ENCODE peak calls at places on chromosomes 2 and 18, in nine cellular contexts. L is fibroblast of mammary gland, R is spleen, E is nephron progenitor cell, Q is astrocyte of the spinal cord, M is right lobe of liver, O is colonic mucosa, X is epithelial cell of esophagus, K is K562. G is an unnamed sample.

GRCh38 chr2:28084564-28084963 is 194.0 kb downstream of the BABAM2 start:
- DNase-seq in K (no peak), R (no peak), O (no peak), L (peak), Q (peak), M (no peak), X (no peak), E (no peak), G (no peak)

GRCh38 chr2:217740178-217740577 is 262.6 kb downstream of the TNS1 start:
- DNase-seq in Q (no peak), R (no peak), K (no peak), M (no peak), O (peak), X (no peak), E (no peak), L (peak), G (no peak)

GRCh38 chr2:140454717-140455116 is 1674.5 kb upstream of the NXPH2 start:
- DNase-seq in E (no peak), Q (peak), L (peak), O (no peak), X (peak), R (no peak), M (no peak), K (no peak), G (no peak)

GRCh38 chr2:174590928-174591648 is 6.5 kb downstream of the WIPF1 start:
- DNase-seq in O (no peak), X (no peak), E (no peak), Q (no peak), R (no peak), K (no peak), L (no peak), M (no peak), G (no peak)

GRCh38 chr2:204705243-204705971 is 160.1 kb downstream of the PARD3B start:
- DNase-seq in Q (peak), L (peak), M (no peak), O (no peak), E (no peak), K (no peak), X (peak), R (no peak), G (no peak)

GRCh38 chr18:13500891-13501887 is 225.2 kb downstream of the FAM210A start:
- DNase-seq in R (no peak), E (no peak), Q (peak), X (peak), K (no peak), L (peak), O (no peak), M (peak), G (no peak)

GRCh38 chr2:105772362-105772761 is 27.6 kb downstream of the NCK2 start:
- DNase-seq in L (no peak), O (no peak), E (no peak), Q (no peak), M (no peak), X (no peak), R (no peak), K (no peak), G (no peak)

GRCh38 chr2:217313386-217313785 is 453.5 kb upstream of the TNP1 start:
- DNase-seq in O (no peak), X (peak), L (no peak), K (no peak), R (no peak), E (no peak), Q (no peak), M (no peak), G (no peak)

GRCh38 chr2:27075219-27075871 is 3.1 kb upstream of the EMILIN1 start:
- DNase-seq in Q (no peak), X (no peak), R (peak), E (no peak), M (no peak), K (no peak), L (no peak), O (no peak), G (no peak)

DNA sequence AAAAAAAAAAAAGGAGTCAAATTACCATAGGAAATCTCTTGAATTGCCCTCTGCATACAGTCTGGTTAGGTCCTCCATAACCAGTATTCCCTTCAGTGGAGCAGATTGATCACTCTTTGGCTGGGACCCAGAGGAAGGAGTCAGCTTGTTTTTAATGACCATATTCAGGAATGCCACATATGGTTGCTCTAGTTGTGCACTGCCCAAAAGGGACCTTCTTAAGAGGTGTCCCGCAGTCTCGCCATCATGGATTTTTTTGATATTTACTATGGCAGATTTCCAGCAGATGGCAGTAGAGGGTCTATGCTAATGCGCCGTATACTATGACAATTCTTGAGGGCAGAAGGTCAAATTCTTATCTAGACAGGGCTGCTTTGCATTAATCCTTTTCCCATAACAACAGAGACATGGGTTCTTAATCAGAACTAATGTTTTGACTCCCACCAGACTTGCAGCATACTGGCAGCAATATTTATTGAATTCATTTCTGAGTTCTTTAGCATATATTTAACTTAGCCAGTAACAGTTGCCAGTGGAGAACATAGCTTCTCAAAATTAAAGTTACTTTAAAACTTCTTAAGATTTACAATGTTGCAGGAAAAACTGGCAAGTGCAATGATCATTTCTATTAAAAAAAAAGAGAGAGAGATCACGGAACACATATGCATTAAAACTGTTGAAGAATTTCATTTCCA is 31.8 kb upstream of the INPP4A start:
- DNase-seq in R (no peak), O (peak), X (peak), Q (peak), E (peak), K (peak), M (no peak), L (peak), G (no peak)
- TF ChIP-seq CTCF in R (peak), O (peak), X (peak), Q (peak), E (peak), K (peak), M (peak), L (peak), G (peak)

GRCh38 chr2:23399674-23400261 is 14.8 kb downstream of the KLHL29 start:
- DNase-seq in R (no peak), K (no peak), E (no peak), X (no peak), L (no peak), Q (no peak), O (no peak), M (no peak), G (no peak)

GRCh38 chr2:23402205-23402740 is 17.3 kb downstream of the KLHL29 start:
- DNase-seq in O (no peak), L (no peak), M (no peak), Q (no peak), E (no peak), X (no peak), R (no peak), K (no peak), G (no peak)

GRCh38 chr2:23401427-23402204 is 16.6 kb downstream of the KLHL29 start:
- DNase-seq in E (no peak), K (no peak), X (peak), L (no peak), M (no peak), O (no peak), R (no peak), Q (no peak), G (no peak)

GRCh38 chr2:23400703-23401102 is 15.7 kb downstream of the KLHL29 start:
- DNase-seq in K (no peak), R (no peak), O (no peak), L (no peak), E (no peak), Q (no peak), X (no peak), M (no peak), G (no peak)

DNA sequence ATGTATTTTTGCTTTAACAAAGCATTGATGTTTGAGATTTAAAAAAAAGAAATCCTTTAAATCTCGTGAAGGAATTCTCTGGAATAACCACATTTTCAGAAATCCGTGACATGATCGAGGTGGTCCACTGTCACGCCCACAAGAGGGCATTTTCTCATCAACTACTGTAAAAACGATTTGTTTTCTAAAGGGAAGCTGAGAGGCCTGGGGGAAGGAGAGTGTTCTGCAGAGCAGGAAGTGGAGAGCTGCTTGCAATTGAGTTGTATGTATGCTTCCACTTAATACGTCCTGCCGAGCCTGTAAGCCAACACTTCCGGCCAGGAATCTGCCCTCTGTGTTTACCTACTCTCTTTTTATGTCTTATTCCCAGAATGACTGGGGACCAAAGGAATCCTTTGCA is 19.4 kb downstream of the KLHL29 start:
- DNase-seq in X (peak), L (peak), Q (peak), R (peak), K (no peak), O (peak), E (no peak), M (peak), G (no peak)
- TF ChIP-seq CTCF in X (no peak), L (no peak), Q (peak), R (no peak), K (no peak), O (no peak), E (no peak), M (no peak), G (no peak)

DNA sequence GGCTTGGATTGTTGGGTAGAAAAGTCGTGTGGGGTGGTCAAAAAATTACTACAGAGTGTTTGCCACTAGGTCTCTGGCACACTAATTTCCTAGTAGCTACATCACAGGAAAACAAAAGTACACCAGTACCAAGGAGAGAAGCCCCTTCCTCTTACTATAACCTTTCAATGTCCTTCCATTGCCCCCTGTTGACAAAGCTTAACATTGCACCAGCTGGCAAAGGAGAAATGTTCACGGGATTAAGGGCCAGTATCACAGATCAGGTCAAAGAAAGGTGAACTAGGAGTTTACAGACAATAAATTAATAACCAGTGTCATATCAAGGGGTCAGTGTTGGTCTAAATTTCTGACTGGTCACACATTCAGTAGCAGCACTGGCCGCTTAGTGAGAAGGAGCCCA is 1139.6 kb upstream of the FAM98A start:
- DNase-seq in R (no peak), L (no peak), Q (no peak), K (no peak), E (peak), X (no peak), O (no peak), M (peak), G (no peak)
- TF ChIP-seq CTCF in R (no peak), L (no peak), Q (no peak), K (no peak), E (peak), X (no peak), O (no peak), M (peak), G (peak)

GRCh38 chr18:47585914-47586313 is 334.5 kb upstream of the SKOR2 start:
- DNase-seq in M (no peak), L (no peak), R (no peak), O (no peak), E (no peak), K (no peak), X (no peak), Q (no peak), G (no peak)
- TF ChIP-seq CTCF in M (no peak), L (no peak), R (no peak), O (no peak), E (no peak), K (no peak), X (no peak), Q (no peak), G (no peak)

GRCh38 chr2:121099329-121100318 is 185.4 kb downstream of the TFCP2L1 start:
- DNase-seq in X (peak), O (peak), E (no peak), K (no peak), R (peak), M (no peak), L (no peak), Q (no peak), G (no peak)
- TF ChIP-seq CTCF in X (peak), O (peak), E (no peak), K (no peak), R (no peak), M (peak), L (peak), Q (peak), G (peak)

GRCh38 chr2:237564526-237565131 is 1.7 kb upstream of the PRLH start:
- DNase-seq in M (peak), K (no peak), L (no peak), R (peak), Q (no peak), X (no peak), E (no peak), O (no peak), G (no peak)
- TF ChIP-seq CTCF in M (no peak), K (no peak), L (no peak), R (no peak), Q (no peak), X (no peak), E (no peak), O (no peak), G (no peak)

GRCh38 chr2:208406474-208407451 is at the start of gene PTH2R:
- DNase-seq in L (peak), X (peak), O (no peak), M (no peak), R (peak), K (peak), E (peak), Q (no peak), G (peak)
- TF ChIP-seq CTCF in L (no peak), X (no peak), O (no peak), M (no peak), R (no peak), K (peak), E (no peak), Q (no peak), G (no peak)